ENCODE peak calls at places on chromosome 16, in four cellular contexts. N is A549, Z is uterus, L is adrenal gland. U is an unnamed sample.

GRCh38 chr16:566475-567361 is at the start of gene NHLRC4:
- DNase-seq in N (no peak), Z (peak), L (peak), U (peak)

GRCh38 chr16:68116256-68116853 is 31.2 kb downstream of the NFATC3 start:
- DNase-seq in N (peak), Z (no peak), L (no peak), U (no peak)

GRCh38 chr16:11432856-11433395 is 87.7 kb downstream of the RMI2 start:
- DNase-seq in N (no peak), Z (no peak), L (no peak), U (no peak)

GRCh38 chr16:27226476-27226875 is 23.1 kb downstream of the KDM8 start:
- DNase-seq in N (no peak), Z (no peak), L (no peak), U (no peak)

GRCh38 chr16:75810998-75811634 is 84.8 kb upstream of the CPHXL start:
- DNase-seq in N (no peak), Z (no peak), L (no peak), U (no peak)

GRCh38 chr16:69055003-69055402 is 50.5 kb upstream of the HAS3 start:
- DNase-seq in N (no peak), Z (no peak), L (no peak), U (no peak)

GRCh38 chr16:79316004-79316458 is 284.5 kb downstream of the MAF start:
- DNase-seq in N (no peak), Z (no peak), L (no peak), U (no peak)

GRCh38 chr16:65867276-65867990 is 499.1 kb upstream of the CDH5 start:
- DNase-seq in N (no peak), Z (no peak), L (no peak), U (no peak)

GRCh38 chr16:3021449-3022207 is 1.5 kb downstream of the TNFRSF12A start:
- DNase-seq in N (peak), Z (peak), L (peak), U (peak)

GRCh38 chr16:81616321-81617020 is 162.6 kb upstream of the PLCG2 start:
- DNase-seq in N (no peak), Z (peak), L (peak), U (no peak)

GRCh38 chr16:87855852-87856715 is 13.2 kb downstream of the SLC7A5 start:
- DNase-seq in N (peak), Z (no peak), L (peak), U (no peak)

GRCh38 chr16:23186171-23186570 is 3.6 kb downstream of the SCNN1G start:
- DNase-seq in N (no peak), Z (no peak), L (no peak), U (no peak)

GRCh38 chr16:74842413-74842812 is 67.8 kb upstream of the FA2H start:
- DNase-seq in N (no peak), Z (no peak), L (peak), U (no peak)

GRCh38 chr16:75550211-75550662 is 5.8 kb downstream of the TMEM231 start:
- DNase-seq in N (peak), Z (peak), L (peak), U (peak)

GRCh38 chr16:58684001-58684353 is 593 bp downstream of the SLC38A7 start:
- DNase-seq in N (no peak), Z (no peak), L (peak), U (no peak)

GRCh38 chr16:17412221-17412620 is 58.5 kb downstream of the XYLT1 start:
- DNase-seq in N (no peak), Z (no peak), L (no peak), U (no peak)

GRCh38 chr16:77918792-77919707 is 103.3 kb upstream of the CLEC3A start:
- DNase-seq in N (peak), Z (no peak), L (no peak), U (no peak)

GRCh38 chr16:85708338-85708737 is 19.6 kb upstream of the GINS2 start:
- DNase-seq in N (no peak), Z (no peak), L (no peak), U (no peak)

GRCh38 chr16:2973605-2974318 is 4.6 kb downstream of the PAQR4 start:
- DNase-seq in N (no peak), Z (no peak), L (no peak), U (no peak)

GRCh38 chr16:67459858-67460144 is 21.2 kb downstream of the ATP6V0D1 start:
- DNase-seq in N (no peak), Z (no peak), L (no peak), U (no peak)

GRCh38 chr16:22782299-22782698 is 31.7 kb upstream of the HS3ST2 start:
- DNase-seq in N (no peak), Z (peak), L (peak), U (no peak)

GRCh38 chr16:80654094-80654862 is 113.5 kb downstream of the DYNLRB2 start:
- DNase-seq in N (no peak), Z (no peak), L (no peak), U (no peak)

GRCh38 chr16:27444015-27444414 is 42.0 kb downstream of the IL21R start:
- DNase-seq in N (no peak), Z (no peak), L (no peak), U (peak)

GRCh38 chr16:30009990-30010816 is 624 bp downstream of the DOC2A start:
- DNase-seq in N (no peak), Z (no peak), L (no peak), U (no peak)

GRCh38 chr16:15604460-15605390 is 38.2 kb downstream of the MARF1 start:
- DNase-seq in N (no peak), Z (no peak), L (no peak), U (no peak)
- TF ChIP-seq POLR2A in N (no peak), Z (no peak), L (no peak), U (no peak)

GRCh38 chr16:48524348-48525200 is 85.4 kb downstream of the N4BP1 start:
- DNase-seq in N (no peak), Z (no peak), L (no peak), U (no peak)
- TF ChIP-seq POLR2A in N (no peak), Z (no peak), L (no peak), U (no peak)

GRCh38 chr16:4116328-4117249 is at the start of gene ADCY9:
- DNase-seq in N (peak), Z (peak), L (peak), U (peak)
- TF ChIP-seq POLR2A in N (peak), Z (peak), L (peak), U (peak)

GRCh38 chr16:57264381-57264780 is 19.3 kb downstream of the ARL2BP start:
- DNase-seq in N (no peak), Z (no peak), L (no peak), U (no peak)

GRCh38 chr16:57268804-57269800 is 15.4 kb downstream of the PLLP start:
- DNase-seq in N (peak), Z (no peak), L (peak), U (no peak)

GRCh38 chr16:57264950-57265371 is 19.5 kb downstream of the PLLP start:
- DNase-seq in N (no peak), Z (no peak), L (no peak), U (no peak)

GRCh38 chr16:57265850-57266530 is 18.5 kb downstream of the PLLP start:
- DNase-seq in N (no peak), Z (no peak), L (peak), U (no peak)

GRCh38 chr16:57266531-57267268 is 17.8 kb downstream of the PLLP start:
- DNase-seq in N (no peak), Z (no peak), L (no peak), U (no peak)
- TF ChIP-seq POLR2A in N (no peak), Z (no peak), L (no peak), U (no peak)

U was measured in H54.